ENCODE peak calls at places on chromosomes 11 and 22, in seven cellular contexts. V, W, H, M, N, J and U are unnamed samples. For H3K4me1 and H3K9me3, the result is how much of the 10 kb centered on the place peaks cover.

GRCh38 chr22:45336971-45337431 is 27.3 kb downstream of the FAM118A start:
- DNase-seq in J (no peak), H (no peak), N (peak), M (peak), V (no peak), W (peak), U (peak)

GRCh38 chr22:43273902-43274484 is 69.2 kb downstream of the SCUBE1 start:
- DNase-seq in M (peak), J (peak), W (peak), N (no peak), V (no peak), H (peak), U (peak)

GRCh38 chr22:19942886-19943664 is 1.5 kb upstream of the TXNRD2 start:
- DNase-seq in M (no peak), J (no peak), N (no peak), W (no peak), V (peak), H (no peak), U (no peak)

GRCh38 chr11:76577199-76577920 is 93.2 kb downstream of the LRRC32 start:
- DNase-seq in N (no peak), J (no peak), W (no peak), V (peak), H (no peak), M (no peak), U (no peak)

GRCh38 chr11:81496566-81496965 is 1237.1 kb downstream of the FAM181B start:
- DNase-seq in M (no peak), V (no peak), H (no peak), J (no peak), W (no peak), N (no peak), U (no peak)

GRCh38 chr11:35141538-35141937 is 2.6 kb downstream of the CD44 start:
- DNase-seq in V (no peak), H (no peak), W (peak), N (peak), J (peak), M (peak), U (no peak)

GRCh38 chr11:94800394-94800793 is 32.2 kb downstream of the AMOTL1 start:
- DNase-seq in M (no peak), V (no peak), N (no peak), W (peak), H (no peak), J (no peak), U (no peak)

GRCh38 chr11:86696004-86696403 is 23.6 kb upstream of the ME3 start:
- DNase-seq in H (no peak), M (no peak), V (peak), W (no peak), J (no peak), N (no peak), U (no peak)

GRCh38 chr11:34134765-34135164 is 29.3 kb downstream of the NAT10 start:
- DNase-seq in H (no peak), N (no peak), J (no peak), M (no peak), W (no peak), V (no peak), U (no peak)

GRCh38 chr11:9748361-9748970 is 84.6 kb downstream of the SWAP70 start:
- DNase-seq in H (peak), J (peak), N (no peak), W (peak), M (peak), V (peak), U (peak)

GRCh38 chr11:75450236-75450635 is 17.2 kb upstream of the KLHL35 start:
- DNase-seq in V (no peak), M (no peak), H (no peak), J (no peak), N (no peak), W (no peak), U (no peak)

GRCh38 chr22:17728786-17729185 is 45.5 kb downstream of the BID start:
- DNase-seq in W (no peak), H (no peak), J (no peak), M (no peak), N (no peak), V (no peak), U (no peak)
- H3K4me1 ChIP-seq in W (under half), H (under half), J (under half), M (under half), N (under half), V (under half), U (under half)

GRCh38 chr11:50075856-50076255 is 43.2 kb downstream of the OR4C45 start:
- DNase-seq in H (no peak), N (no peak), J (no peak), V (no peak), M (no peak), W (no peak), U (no peak)

GRCh38 chr11:50077526-50077925 is 44.9 kb downstream of the OR4C45 start:
- DNase-seq in W (no peak), N (no peak), H (no peak), V (no peak), M (no peak), J (no peak), U (no peak)

GRCh38 chr11:50078001-50078400 is 45.3 kb downstream of the OR4C45 start:
- DNase-seq in N (no peak), V (no peak), H (no peak), J (no peak), M (no peak), W (no peak), U (no peak)

DNA sequence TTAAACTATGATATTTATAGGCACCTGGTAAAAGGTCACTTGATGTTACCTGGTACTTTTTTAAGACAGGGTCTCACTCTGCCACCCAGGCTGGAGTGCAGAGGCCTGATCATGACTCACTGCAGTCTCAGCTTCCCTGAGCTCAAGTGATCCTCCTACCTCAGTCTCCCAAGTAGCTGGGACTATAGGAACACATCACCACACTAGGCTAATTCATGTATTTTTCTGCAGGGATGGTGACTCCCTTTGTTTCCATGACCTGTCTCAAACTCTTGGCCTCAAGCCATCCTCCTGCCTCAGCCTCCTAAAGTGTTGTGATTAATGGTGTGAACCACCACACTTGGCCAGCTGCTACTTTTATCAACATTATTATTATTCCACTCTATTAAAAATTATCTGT is 47.6 kb downstream of the OR4C45 start:
- DNase-seq in V (no peak), W (no peak), N (no peak), J (no peak), H (no peak), M (no peak), U (no peak)
- H3K9me3 ChIP-seq in V (under half), W (under half), N (under half), J (under half), H (under half), M (under half), U (under half)

GRCh38 chr22:20979243-20979809 is 2.8 kb upstream of the LZTR1 start:
- DNase-seq in W (no peak), M (peak), J (peak), H (peak), V (peak), N (no peak), U (peak)
- H3K4me3 ChIP-seq in W (peak), M (peak), J (no peak), H (no peak), V (peak), N (no peak), U (no peak)

DNA sequence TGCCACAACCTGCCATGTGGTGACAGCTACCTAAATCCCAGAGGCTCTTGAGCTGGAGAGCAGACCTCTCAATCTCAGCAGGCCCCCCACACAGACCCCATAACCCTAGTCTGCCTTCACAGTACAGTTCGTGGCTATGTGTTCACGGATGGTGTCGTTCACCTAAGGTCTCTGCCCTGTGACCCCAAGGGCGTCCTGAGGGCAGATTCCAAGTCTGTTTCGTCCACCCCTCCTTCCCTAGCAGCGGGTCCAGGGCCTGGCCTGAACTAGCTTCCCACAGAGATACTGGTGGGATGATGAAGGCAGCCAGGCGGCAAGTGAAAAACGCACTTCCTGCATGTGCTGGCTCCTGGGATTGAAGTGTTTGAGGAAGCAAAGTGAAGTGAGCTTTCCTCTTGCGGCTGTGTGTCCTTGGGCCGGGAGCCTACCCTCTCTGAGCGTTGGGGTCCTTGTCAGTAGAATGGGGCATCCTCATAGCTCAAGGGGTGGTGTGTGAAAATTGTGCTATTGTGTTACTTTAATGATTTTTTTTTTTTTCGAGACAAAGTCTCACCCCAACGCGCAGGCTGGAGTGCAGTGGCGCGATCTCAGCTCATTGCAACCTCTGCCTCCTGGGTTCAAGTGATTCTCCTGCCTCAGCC is 70.1 kb downstream of the LRP5 start:
- DNase-seq in N (no peak), H (no peak), M (no peak), W (no peak), J (no peak), V (no peak), U (no peak)
- H3K4me1 ChIP-seq in N (half or more), H (under half), M (half or more), W (half or more), J (under half), V (under half), U (under half)

DNA sequence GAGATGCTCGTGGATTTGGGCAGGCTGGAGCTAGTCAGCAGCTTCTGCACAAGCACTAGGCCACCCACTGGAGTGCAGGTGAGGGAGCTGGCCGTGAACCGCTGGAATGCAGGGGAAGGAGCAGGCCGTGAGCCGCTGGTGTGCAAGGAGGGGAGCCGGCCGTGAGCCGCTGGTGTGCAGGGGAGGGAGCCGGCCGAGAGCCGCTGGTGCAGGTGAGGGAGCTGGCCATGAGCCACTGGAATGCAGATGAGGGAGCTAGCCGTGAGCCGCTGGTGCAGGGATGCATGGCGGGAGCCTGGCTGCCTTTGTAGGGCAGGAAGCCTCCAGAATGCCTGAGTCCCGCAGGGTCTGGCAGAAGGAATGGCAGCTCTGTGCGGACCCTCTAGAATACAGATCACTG is 4220.0 kb upstream of the OR11H1 start:
- DNase-seq in H (no peak), W (no peak), N (no peak), M (no peak), J (no peak), V (no peak), U (no peak)
- H3K9me3 ChIP-seq in H (under half), W (under half), N (half or more), M (under half), J (under half), V (under half), U (under half)

GRCh38 chr22:41382098-41382578 is 396 bp downstream of the TEF start:
- DNase-seq in V (no peak), H (peak), N (no peak), M (peak), J (peak), W (peak), U (peak)
- H3K4me3 ChIP-seq in V (peak), H (peak), N (peak), M (peak), J (peak), W (peak), U (peak)

GRCh38 chr11:44138286-44138685 is 42.8 kb downstream of the EXT2 start:
- DNase-seq in J (no peak), W (no peak), N (no peak), V (peak), M (no peak), H (no peak), U (no peak)

GRCh38 chr11:44143987-44144909 is 48.8 kb downstream of the EXT2 start:
- DNase-seq in J (no peak), N (no peak), W (no peak), V (no peak), H (no peak), M (no peak), U (no peak)

GRCh38 chr11:44138980-44139379 is 43.5 kb downstream of the EXT2 start:
- DNase-seq in W (no peak), M (no peak), V (peak), H (no peak), N (no peak), J (no peak), U (no peak)

GRCh38 chr11:44139565-44140313 is 44.3 kb downstream of the EXT2 start:
- DNase-seq in J (no peak), N (no peak), W (no peak), H (no peak), M (no peak), V (no peak), U (no peak)

GRCh38 chr11:44140805-44141204 is 45.3 kb downstream of the EXT2 start:
- DNase-seq in W (no peak), V (no peak), H (no peak), J (no peak), M (no peak), N (no peak), U (no peak)
- H3K4me1 ChIP-seq in W (half or more), V (under half), H (under half), J (under half), M (under half), N (under half), U (under half)

GRCh38 chr11:121417607-121418006 is 34.5 kb upstream of the SORL1 start:
- DNase-seq in M (no peak), J (no peak), N (no peak), W (no peak), V (no peak), H (no peak), U (no peak)
- H3K9me3 ChIP-seq in M (under half), J (under half), N (under half), W (under half), V (under half), H (under half), U (under half)

GRCh38 chr11:96103102-96103501 is 179.2 kb upstream of the MTMR2 start:
- DNase-seq in H (no peak), V (no peak), M (no peak), N (no peak), J (no peak), W (no peak), U (no peak)

GRCh38 chr11:96098511-96099241 is 174.8 kb upstream of the MTMR2 start:
- DNase-seq in J (no peak), N (no peak), M (no peak), H (no peak), V (no peak), W (no peak), U (no peak)

GRCh38 chr11:96103721-96104120 is 179.8 kb upstream of the MTMR2 start:
- DNase-seq in N (no peak), V (no peak), J (no peak), M (no peak), W (no peak), H (no peak), U (no peak)

GRCh38 chr11:96102664-96103068 is 178.8 kb upstream of the MTMR2 start:
- DNase-seq in H (no peak), N (no peak), M (no peak), V (peak), W (no peak), J (no peak), U (no peak)

GRCh38 chr11:96101146-96101545 is 177.2 kb upstream of the MTMR2 start:
- DNase-seq in M (no peak), J (no peak), H (no peak), V (no peak), W (no peak), N (no peak), U (no peak)
- H3K4me3 ChIP-seq in M (no peak), J (no peak), H (no peak), V (no peak), W (no peak), N (no peak), U (no peak)